ENCODE peak calls at places on chromosomes 6 and 20, in six cellular contexts. One of them, this sample, is unnamed.

GRCh38 chr20:1474817-1475603 is 8.4 kb upstream of the NSFL1C start:
- DNase-seq in left lung: no peak
- DNase-seq in endothelial cell: no peak
- DNase-seq in CD8-positive, alpha-beta T cell: no peak
- DNase-seq in AG04449: no peak
- DNase-seq in A549: no peak
- DNase-seq in this sample: no peak

GRCh38 chr20:38173237-38174156 is 8.4 kb upstream of the TGM2 start:
- DNase-seq in left lung: no peak
- DNase-seq in endothelial cell: no peak
- DNase-seq in CD8-positive, alpha-beta T cell: no peak
- DNase-seq in AG04449: peak
- DNase-seq in A549: peak
- DNase-seq in this sample: no peak

GRCh38 chr20:62089393-62089792 is 23.7 kb upstream of the TAF4 start:
- DNase-seq in left lung: no peak
- DNase-seq in endothelial cell: no peak
- DNase-seq in CD8-positive, alpha-beta T cell: no peak
- DNase-seq in AG04449: no peak
- DNase-seq in A549: no peak
- DNase-seq in this sample: no peak

GRCh38 chr20:43721429-43722152 is 5.2 kb downstream of the GTSF1L start:
- DNase-seq in left lung: no peak
- DNase-seq in endothelial cell: no peak
- DNase-seq in CD8-positive, alpha-beta T cell: no peak
- DNase-seq in AG04449: no peak
- DNase-seq in A549: no peak
- DNase-seq in this sample: no peak

GRCh38 chr6:62775427-62776022 is 435.7 kb upstream of the FKBP1C start:
- DNase-seq in left lung: no peak
- DNase-seq in endothelial cell: no peak
- DNase-seq in CD8-positive, alpha-beta T cell: no peak
- DNase-seq in AG04449: no peak
- DNase-seq in A549: peak
- DNase-seq in this sample: peak

GRCh38 chr6:134574491-134574890 is 256.6 kb upstream of the SGK1 start:
- DNase-seq in left lung: no peak
- DNase-seq in endothelial cell: no peak
- DNase-seq in CD8-positive, alpha-beta T cell: no peak
- DNase-seq in AG04449: no peak
- DNase-seq in A549: no peak
- DNase-seq in this sample: no peak

GRCh38 chr6:156557269-156557885 is 219.8 kb upstream of the ARID1B start:
- DNase-seq in left lung: no peak
- DNase-seq in endothelial cell: no peak
- DNase-seq in CD8-positive, alpha-beta T cell: no peak
- DNase-seq in AG04449: no peak
- DNase-seq in A549: no peak
- DNase-seq in this sample: no peak

GRCh38 chr20:63591786-63592355 is 17.8 kb upstream of the HELZ2 start:
- DNase-seq in left lung: no peak
- DNase-seq in endothelial cell: no peak
- DNase-seq in CD8-positive, alpha-beta T cell: no peak
- DNase-seq in AG04449: no peak
- DNase-seq in A549: no peak
- DNase-seq in this sample: no peak

GRCh38 chr20:6420336-6420735 is 297.5 kb upstream of the FERMT1 start:
- DNase-seq in left lung: no peak
- DNase-seq in endothelial cell: no peak
- DNase-seq in CD8-positive, alpha-beta T cell: no peak
- DNase-seq in AG04449: no peak
- DNase-seq in A549: no peak
- DNase-seq in this sample: no peak

GRCh38 chr20:62409935-62410741 is 3.1 kb upstream of the CABLES2 start:
- DNase-seq in left lung: peak
- DNase-seq in endothelial cell: peak
- DNase-seq in CD8-positive, alpha-beta T cell: no peak
- DNase-seq in AG04449: no peak
- DNase-seq in A549: peak
- DNase-seq in this sample: peak

GRCh38 chr6:30219244-30219643 is 6.0 kb upstream of the TRIM26 start:
- DNase-seq in left lung: no peak
- DNase-seq in endothelial cell: peak
- DNase-seq in CD8-positive, alpha-beta T cell: peak
- DNase-seq in AG04449: no peak
- DNase-seq in A549: peak
- DNase-seq in this sample: peak

GRCh38 chr20:63177134-63177784 is 38.7 kb downstream of the YTHDF1 start:
- DNase-seq in left lung: no peak
- DNase-seq in endothelial cell: no peak
- DNase-seq in CD8-positive, alpha-beta T cell: no peak
- DNase-seq in AG04449: no peak
- DNase-seq in A549: no peak
- DNase-seq in this sample: no peak

GRCh38 chr6:132960720-132961119 is 146.4 kb downstream of the RPS12 start:
- DNase-seq in left lung: no peak
- DNase-seq in endothelial cell: no peak
- DNase-seq in CD8-positive, alpha-beta T cell: no peak
- DNase-seq in AG04449: no peak
- DNase-seq in A549: no peak
- DNase-seq in this sample: no peak

GRCh38 chr6:27687154-27688013 is 214.5 kb upstream of the ZNF184 start:
- DNase-seq in left lung: peak
- DNase-seq in endothelial cell: peak
- DNase-seq in CD8-positive, alpha-beta T cell: peak
- DNase-seq in AG04449: no peak
- DNase-seq in A549: no peak
- DNase-seq in this sample: peak

GRCh38 chr6:680204-680603 is 12.7 kb downstream of the EXOC2 start:
- DNase-seq in left lung: no peak
- DNase-seq in endothelial cell: no peak
- DNase-seq in CD8-positive, alpha-beta T cell: no peak
- DNase-seq in AG04449: no peak
- DNase-seq in A549: no peak
- DNase-seq in this sample: no peak

GRCh38 chr6:129370268-129370916 is 339.6 kb downstream of the ARHGAP18 start:
- DNase-seq in left lung: no peak
- DNase-seq in endothelial cell: peak
- DNase-seq in CD8-positive, alpha-beta T cell: peak
- DNase-seq in AG04449: no peak
- DNase-seq in A549: peak
- DNase-seq in this sample: peak

GRCh38 chr6:138250513-138251247 is 32.4 kb upstream of the PBOV1 start:
- DNase-seq in left lung: peak
- DNase-seq in endothelial cell: no peak
- DNase-seq in CD8-positive, alpha-beta T cell: no peak
- DNase-seq in AG04449: peak
- DNase-seq in A549: no peak
- DNase-seq in this sample: no peak

GRCh38 chr20:1415667-1416468 is 23.0 kb upstream of the FKBP1A start:
- DNase-seq in left lung: peak
- DNase-seq in endothelial cell: no peak
- DNase-seq in CD8-positive, alpha-beta T cell: no peak
- DNase-seq in AG04449: peak
- DNase-seq in A549: peak
- DNase-seq in this sample: no peak

GRCh38 chr6:53431704-53432103 is 83.0 kb upstream of the ELOVL5 start:
- DNase-seq in left lung: no peak
- DNase-seq in endothelial cell: no peak
- DNase-seq in CD8-positive, alpha-beta T cell: no peak
- DNase-seq in AG04449: no peak
- DNase-seq in A549: no peak
- DNase-seq in this sample: no peak

GRCh38 chr6:53428886-53429285 is 80.1 kb upstream of the ELOVL5 start:
- DNase-seq in left lung: no peak
- DNase-seq in endothelial cell: no peak
- DNase-seq in CD8-positive, alpha-beta T cell: no peak
- DNase-seq in AG04449: no peak
- DNase-seq in A549: no peak
- DNase-seq in this sample: no peak

GRCh38 chr6:53433617-53434285 is 85.0 kb upstream of the ELOVL5 start:
- DNase-seq in left lung: no peak
- DNase-seq in endothelial cell: no peak
- DNase-seq in CD8-positive, alpha-beta T cell: no peak
- DNase-seq in AG04449: no peak
- DNase-seq in A549: no peak
- DNase-seq in this sample: no peak

GRCh38 chr6:53429401-53429800 is 80.7 kb upstream of the ELOVL5 start:
- DNase-seq in left lung: no peak
- DNase-seq in endothelial cell: no peak
- DNase-seq in CD8-positive, alpha-beta T cell: no peak
- DNase-seq in AG04449: no peak
- DNase-seq in A549: no peak
- DNase-seq in this sample: no peak

GRCh38 chr6:53432318-53433161 is 83.8 kb upstream of the ELOVL5 start:
- DNase-seq in left lung: no peak
- DNase-seq in endothelial cell: no peak
- DNase-seq in CD8-positive, alpha-beta T cell: no peak
- DNase-seq in AG04449: no peak
- DNase-seq in A549: no peak
- DNase-seq in this sample: no peak
- TF ChIP-seq CTCF in left lung: no peak
- TF ChIP-seq CTCF in endothelial cell: no peak
- TF ChIP-seq CTCF in CD8-positive, alpha-beta T cell: no peak
- TF ChIP-seq CTCF in AG04449: no peak
- TF ChIP-seq CTCF in A549: no peak
- TF ChIP-seq CTCF in this sample: no peak

DNA sequence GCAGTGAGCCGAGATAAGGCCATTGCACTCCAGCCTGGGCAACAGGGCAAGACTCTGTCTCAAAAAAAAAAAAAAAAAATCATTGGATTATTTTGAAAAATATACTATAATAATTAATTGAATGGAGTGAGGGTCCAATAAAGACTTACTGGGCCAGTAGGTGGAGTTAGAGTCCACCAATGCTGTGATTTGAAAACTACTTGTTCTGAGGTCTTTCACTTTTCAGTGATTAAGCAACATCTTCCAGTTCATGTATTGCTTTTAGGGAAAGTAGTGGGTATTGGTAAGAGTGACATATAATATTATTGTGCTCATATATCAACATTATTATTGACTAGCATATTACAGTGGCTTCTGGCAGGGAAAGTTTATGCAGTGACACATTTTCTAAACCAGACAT is 530.3 kb downstream of the KHDRBS2 start:
- DNase-seq in left lung: no peak
- DNase-seq in endothelial cell: no peak
- DNase-seq in CD8-positive, alpha-beta T cell: no peak
- DNase-seq in AG04449: no peak
- DNase-seq in A549: no peak
- DNase-seq in this sample: no peak
- TF ChIP-seq CTCF in left lung: no peak
- TF ChIP-seq CTCF in endothelial cell: no peak
- TF ChIP-seq CTCF in CD8-positive, alpha-beta T cell: no peak
- TF ChIP-seq CTCF in AG04449: no peak
- TF ChIP-seq CTCF in A549: no peak
- TF ChIP-seq CTCF in this sample: no peak

GRCh38 chr20:35947489-35947888 is 6.8 kb downstream of the SCAND1 start:
- DNase-seq in left lung: no peak
- DNase-seq in endothelial cell: peak
- DNase-seq in CD8-positive, alpha-beta T cell: no peak
- DNase-seq in AG04449: no peak
- DNase-seq in A549: peak
- DNase-seq in this sample: peak
- TF ChIP-seq CTCF in left lung: no peak
- TF ChIP-seq CTCF in endothelial cell: peak
- TF ChIP-seq CTCF in CD8-positive, alpha-beta T cell: peak
- TF ChIP-seq CTCF in AG04449: peak
- TF ChIP-seq CTCF in A549: peak
- TF ChIP-seq CTCF in this sample: peak

GRCh38 chr6:83168556-83168955 is 24.5 kb downstream of the PGM3 start:
- DNase-seq in left lung: no peak
- DNase-seq in endothelial cell: no peak
- DNase-seq in CD8-positive, alpha-beta T cell: no peak
- DNase-seq in AG04449: no peak
- DNase-seq in A549: no peak
- DNase-seq in this sample: no peak
- TF ChIP-seq CTCF in left lung: no peak
- TF ChIP-seq CTCF in endothelial cell: no peak
- TF ChIP-seq CTCF in CD8-positive, alpha-beta T cell: no peak
- TF ChIP-seq CTCF in AG04449: no peak
- TF ChIP-seq CTCF in A549: no peak
- TF ChIP-seq CTCF in this sample: no peak

DNA sequence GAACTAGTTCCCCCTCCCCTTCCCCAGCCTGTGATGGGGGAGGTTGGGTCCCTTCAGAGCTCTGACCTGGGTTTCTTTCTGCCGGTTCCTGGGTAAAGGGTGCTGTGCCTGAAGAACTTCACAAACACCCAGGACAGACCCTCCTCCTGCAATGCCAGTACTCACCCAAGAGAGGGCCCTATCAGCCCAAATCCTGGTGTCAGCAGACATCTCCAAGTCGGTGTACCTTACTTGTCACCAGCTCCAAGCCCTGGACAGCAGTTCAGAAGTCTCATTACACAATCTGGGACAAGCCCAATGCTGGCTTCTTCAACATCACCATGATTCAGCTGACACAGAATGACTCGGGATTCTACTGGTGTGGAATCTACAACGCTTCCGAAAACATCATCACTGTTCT is 467 bp downstream of the TREML4 start:
- DNase-seq in left lung: no peak
- DNase-seq in endothelial cell: no peak
- DNase-seq in CD8-positive, alpha-beta T cell: no peak
- DNase-seq in AG04449: no peak
- DNase-seq in A549: no peak
- DNase-seq in this sample: no peak
- TF ChIP-seq CTCF in left lung: no peak
- TF ChIP-seq CTCF in endothelial cell: no peak
- TF ChIP-seq CTCF in CD8-positive, alpha-beta T cell: no peak
- TF ChIP-seq CTCF in AG04449: no peak
- TF ChIP-seq CTCF in A549: no peak
- TF ChIP-seq CTCF in this sample: no peak